ENCODE peak calls at places on chromosome 7, in eight cellular contexts. M, R, O, G, V, P, E and B are unnamed samples.

GRCh38 chr7:139340808-139341057 is 404 bp upstream of the FMC1 start:
- DNase-seq in M (no peak), R (no peak), O (no peak), G (no peak), V (no peak), P (peak; percentile 88), E (no peak), B (no peak)

GRCh38 chr7:45027774-45028114 is 27.7 kb downstream of the CCM2 start:
- DNase-seq in M (no peak), R (no peak), O (no peak), G (no peak), V (no peak), P (no peak), E (no peak), B (no peak)

GRCh38 chr7:109386959-109387358 is 817.3 kb downstream of the DNAJB9 start:
- DNase-seq in M (no peak), R (no peak), O (no peak), G (no peak), V (no peak), P (no peak), E (no peak), B (no peak)

GRCh38 chr7:99707096-99707495 is 27.3 kb upstream of the CYP3A5 start:
- DNase-seq in M (peak; percentile 24), R (no peak), O (peak; percentile 24), G (no peak), V (no peak), P (no peak), E (peak; percentile 3), B (no peak)

GRCh38 chr7:112336261-112336660 is 114.0 kb upstream of the IFRD1 start:
- DNase-seq in M (no peak), R (no peak), O (no peak), G (no peak), V (no peak), P (no peak), E (no peak), B (no peak)

GRCh38 chr7:111476586-111477293 is 85.6 kb downstream of the IMMP2L start:
- DNase-seq in M (no peak), R (no peak), O (no peak), G (no peak), V (peak; percentile 33), P (no peak), E (no peak), B (no peak)

GRCh38 chr7:83798489-83798888 is 149.6 kb upstream of the SEMA3E start:
- DNase-seq in M (no peak), R (no peak), O (no peak), G (peak; percentile 8), V (no peak), P (no peak), E (no peak), B (no peak)

GRCh38 chr7:84697506-84697905 is 489.4 kb downstream of the SEMA3D start:
- DNase-seq in M (peak; percentile 90), R (no peak), O (peak; percentile 94), G (no peak), V (no peak), P (no peak), E (peak; percentile 82), B (no peak)

GRCh38 chr7:117019786-117020604 is 66.7 kb downstream of the ST7 start:
- DNase-seq in M (peak; percentile 97), R (peak; percentile 19), O (peak; percentile 95), G (no peak), V (peak; percentile 78), P (peak; percentile 54), E (peak; percentile 81), B (peak; percentile 86)

GRCh38 chr7:15288746-15289145 is 273.1 kb downstream of the AGMO start:
- DNase-seq in M (peak; percentile 74), R (no peak), O (peak; percentile 93), G (no peak), V (no peak), P (no peak), E (no peak), B (no peak)

GRCh38 chr7:55253188-55253587 is 111.9 kb upstream of the LANCL2 start:
- DNase-seq in M (no peak), R (no peak), O (no peak), G (no peak), V (no peak), P (no peak), E (no peak), B (no peak)

GRCh38 chr7:151818674-151819519 is 58.0 kb downstream of the PRKAG2 start:
- DNase-seq in M (no peak), R (no peak), O (no peak), G (no peak), V (no peak), P (peak; percentile 34), E (no peak), B (no peak)

DNA sequence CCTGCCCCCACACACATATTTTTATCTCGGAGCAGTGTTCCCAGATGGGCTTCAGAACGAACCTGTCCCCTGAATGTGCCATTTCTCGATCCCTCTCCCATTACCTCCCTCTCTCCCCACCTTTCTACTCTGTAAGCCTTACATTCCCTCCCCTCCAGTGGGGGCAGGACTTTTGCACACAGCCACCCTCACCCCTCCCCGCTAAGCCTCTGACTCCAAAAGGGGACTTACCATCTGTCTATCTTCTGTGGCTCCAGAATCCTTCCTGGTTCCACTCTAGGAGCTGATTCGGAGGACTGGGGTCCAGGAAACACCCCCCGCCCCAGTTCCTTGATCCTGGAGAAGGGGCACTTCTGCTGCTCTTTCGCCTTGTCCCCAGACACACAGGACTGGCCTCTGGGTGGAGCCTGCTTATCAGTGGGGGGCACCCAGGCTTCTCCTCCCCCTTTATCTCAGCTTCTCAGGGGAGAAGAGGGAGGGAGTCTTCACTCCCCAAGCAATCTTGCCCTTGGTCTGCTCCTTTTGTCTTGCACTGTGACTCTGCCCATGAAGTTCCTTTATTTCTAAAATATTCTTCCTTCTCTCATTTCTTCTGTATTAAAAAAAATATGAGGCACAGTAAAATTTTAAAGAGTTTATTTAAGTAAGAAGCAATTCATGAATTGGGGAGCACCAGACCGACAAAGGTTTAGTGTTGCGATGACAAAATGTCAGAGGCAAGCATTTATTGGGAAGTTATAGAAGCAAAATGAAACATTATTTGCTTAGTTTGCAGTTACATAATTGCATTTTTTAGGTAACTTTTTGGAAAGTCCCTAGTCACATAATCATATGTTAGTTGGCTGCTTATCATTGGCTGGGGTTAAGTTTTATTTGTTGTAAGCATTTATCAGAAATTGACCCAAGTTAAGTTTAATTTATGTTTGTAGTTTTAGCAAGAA is at the start of gene KEL:
- DNase-seq in M (no peak), R (no peak), O (no peak), G (no peak), V (peak; percentile 98), P (no peak), E (no peak), B (no peak)
- TF ChIP-seq CTCF in M (no peak), R (no peak), O (no peak), G (no peak), V (peak; percentile 15), P (no peak), E (no peak), B (no peak)

GRCh38 chr7:68420342-68420750 is 1177.9 kb upstream of the AUTS2 start:
- DNase-seq in M (no peak), R (peak; percentile 28), O (no peak), G (no peak), V (no peak), P (no peak), E (no peak), B (no peak)

GRCh38 chr7:68424643-68425297 is 1173.5 kb upstream of the AUTS2 start:
- DNase-seq in M (no peak), R (no peak), O (no peak), G (no peak), V (no peak), P (no peak), E (no peak), B (no peak)

GRCh38 chr7:68421712-68422111 is 1176.6 kb upstream of the AUTS2 start:
- DNase-seq in M (no peak), R (no peak), O (no peak), G (no peak), V (no peak), P (no peak), E (no peak), B (no peak)

GRCh38 chr7:68429376-68430117 is 1168.7 kb upstream of the AUTS2 start:
- DNase-seq in M (no peak), R (no peak), O (no peak), G (no peak), V (no peak), P (no peak), E (no peak), B (no peak)

DNA sequence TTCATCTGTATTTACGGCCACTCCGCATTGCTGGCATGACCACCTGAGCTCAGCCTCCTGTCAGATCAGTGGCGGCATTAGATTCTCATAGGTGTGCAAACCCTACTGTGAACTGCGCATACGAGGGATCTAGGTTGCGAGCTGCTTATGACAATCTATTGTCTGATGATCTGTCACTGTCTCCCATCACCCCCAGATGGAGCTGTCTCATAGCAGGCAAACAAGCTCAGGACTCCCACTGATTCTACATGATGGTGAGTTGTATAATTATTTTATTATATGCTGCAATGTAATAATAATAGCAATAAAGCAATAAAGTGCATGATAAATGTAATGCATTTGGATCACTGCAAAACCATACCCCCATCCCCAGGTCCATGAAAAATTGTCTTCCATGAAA is 1172.9 kb upstream of the AUTS2 start:
- DNase-seq in M (peak; percentile 6), R (no peak), O (no peak), G (no peak), V (no peak), P (no peak), E (peak; percentile 28), B (no peak)
- TF ChIP-seq CTCF in M (peak; percentile 9), R (no peak), O (no peak), G (no peak), V (no peak), P (peak; percentile 4), E (peak; percentile 51), B (no peak)

DNA sequence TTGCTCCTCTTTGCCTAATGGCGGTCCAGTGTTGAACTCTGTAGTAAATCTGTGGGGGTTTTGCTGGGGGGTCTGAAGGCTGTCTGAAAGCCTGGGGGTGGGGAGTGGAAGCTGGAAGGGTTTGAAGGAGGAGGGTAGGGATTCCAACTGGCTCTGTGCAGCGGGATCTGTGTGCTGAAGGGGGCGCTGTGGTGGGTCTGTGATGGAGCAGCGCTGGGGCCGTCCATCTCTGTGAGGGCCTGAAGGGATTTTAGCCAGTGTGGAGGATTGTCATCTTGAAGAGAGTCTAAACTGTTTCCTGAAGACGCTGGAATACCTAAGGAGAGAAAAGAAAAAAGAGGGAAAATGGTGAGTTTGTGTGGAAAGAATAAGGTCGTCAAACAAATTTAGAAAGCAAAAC is 129.2 kb downstream of the STRA8 start:
- DNase-seq in M (no peak), R (no peak), O (no peak), G (no peak), V (peak; percentile 20), P (no peak), E (no peak), B (no peak)
- TF ChIP-seq CTCF in M (peak; percentile 6), R (no peak), O (peak; percentile 2), G (no peak), V (peak; percentile 39), P (no peak), E (no peak), B (peak; percentile 22)

DNA sequence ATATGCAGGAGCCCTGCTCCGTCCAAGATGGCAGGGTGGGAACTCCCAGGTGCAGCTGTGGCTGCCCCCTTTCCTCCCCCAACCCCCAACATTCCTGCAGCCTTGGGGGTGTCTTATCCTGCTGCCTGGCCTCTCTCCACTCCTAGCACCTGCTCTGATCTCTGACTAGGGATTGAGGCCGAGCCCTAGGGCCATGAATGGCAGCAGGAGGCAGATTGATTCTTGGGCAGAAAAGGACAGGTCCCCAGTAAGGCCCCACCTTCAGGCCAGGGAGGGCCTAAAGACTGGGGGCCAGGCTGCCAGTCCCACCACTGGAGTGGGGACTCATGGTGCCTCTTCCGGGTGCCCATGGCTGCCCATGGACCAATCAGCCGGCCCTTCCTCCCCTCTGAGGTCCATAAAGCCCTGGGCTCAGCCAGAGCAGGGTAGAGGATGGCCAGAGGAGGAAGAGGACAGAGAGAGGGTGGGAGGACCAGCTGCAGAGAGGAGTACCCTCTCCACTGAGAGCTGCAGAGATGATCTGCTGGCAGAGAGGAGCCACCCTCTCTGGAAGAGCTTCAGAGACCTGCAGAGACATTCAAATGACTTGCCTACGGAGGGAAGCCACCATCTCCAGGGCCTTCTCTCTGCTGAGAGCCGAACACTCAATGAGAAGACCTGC is 8.3 kb upstream of the COA1 start:
- DNase-seq in M (no peak), R (no peak), O (no peak), G (no peak), V (no peak), P (no peak), E (no peak), B (no peak)
- TF ChIP-seq CTCF in M (no peak), R (no peak), O (no peak), G (no peak), V (no peak), P (no peak), E (no peak), B (no peak)